ENCODE peak calls at places on chromosomes 7 and 10, in four cellular contexts. One of them, this sample, is unnamed.

GRCh38 chr10:133161486-133162051 is 1.6 kb downstream of the KNDC1 start:
- DNase-seq in GM12878: no peak
- DNase-seq in K562: no peak
- DNase-seq in HepG2: no peak
- DNase-seq in this sample: no peak

GRCh38 chr7:95342642-95343252 is 18.4 kb upstream of the PON1 start:
- DNase-seq in GM12878: no peak
- DNase-seq in K562: no peak
- DNase-seq in HepG2: peak
- DNase-seq in this sample: no peak

GRCh38 chr7:123580406-123581161 is 21.0 kb upstream of the ASB15 start:
- DNase-seq in GM12878: no peak
- DNase-seq in K562: no peak
- DNase-seq in HepG2: peak
- DNase-seq in this sample: peak

GRCh38 chr10:43683451-43684197 is 34.9 kb upstream of the ZNF32 start:
- DNase-seq in GM12878: no peak
- DNase-seq in K562: peak
- DNase-seq in HepG2: peak
- DNase-seq in this sample: peak

GRCh38 chr7:93426297-93426696 is 148.2 kb downstream of the CALCR start:
- DNase-seq in GM12878: no peak
- DNase-seq in K562: no peak
- DNase-seq in HepG2: no peak
- DNase-seq in this sample: no peak

GRCh38 chr10:124010563-124011131 is 82.8 kb downstream of the CHST15 start:
- DNase-seq in GM12878: no peak
- DNase-seq in K562: peak
- DNase-seq in HepG2: no peak
- DNase-seq in this sample: no peak

GRCh38 chr7:158302274-158303070 is 285.2 kb downstream of the PTPRN2 start:
- DNase-seq in GM12878: no peak
- DNase-seq in K562: no peak
- DNase-seq in HepG2: no peak
- DNase-seq in this sample: no peak

GRCh38 chr7:75038508-75038907 is 35.1 kb downstream of the RCC1L start:
- DNase-seq in GM12878: no peak
- DNase-seq in K562: no peak
- DNase-seq in HepG2: no peak
- DNase-seq in this sample: no peak

GRCh38 chr7:54860003-54860775 is 101.2 kb upstream of the SEC61G start:
- DNase-seq in GM12878: no peak
- DNase-seq in K562: no peak
- DNase-seq in HepG2: no peak
- DNase-seq in this sample: no peak

GRCh38 chr7:77537595-77538185 is 595 bp downstream of the PTPN12 start:
- DNase-seq in GM12878: no peak
- DNase-seq in K562: peak
- DNase-seq in HepG2: peak
- DNase-seq in this sample: peak

GRCh38 chr10:70120417-70120816 is 12.2 kb downstream of the AIFM2 start:
- DNase-seq in GM12878: no peak
- DNase-seq in K562: no peak
- DNase-seq in HepG2: no peak
- DNase-seq in this sample: no peak

DNA sequence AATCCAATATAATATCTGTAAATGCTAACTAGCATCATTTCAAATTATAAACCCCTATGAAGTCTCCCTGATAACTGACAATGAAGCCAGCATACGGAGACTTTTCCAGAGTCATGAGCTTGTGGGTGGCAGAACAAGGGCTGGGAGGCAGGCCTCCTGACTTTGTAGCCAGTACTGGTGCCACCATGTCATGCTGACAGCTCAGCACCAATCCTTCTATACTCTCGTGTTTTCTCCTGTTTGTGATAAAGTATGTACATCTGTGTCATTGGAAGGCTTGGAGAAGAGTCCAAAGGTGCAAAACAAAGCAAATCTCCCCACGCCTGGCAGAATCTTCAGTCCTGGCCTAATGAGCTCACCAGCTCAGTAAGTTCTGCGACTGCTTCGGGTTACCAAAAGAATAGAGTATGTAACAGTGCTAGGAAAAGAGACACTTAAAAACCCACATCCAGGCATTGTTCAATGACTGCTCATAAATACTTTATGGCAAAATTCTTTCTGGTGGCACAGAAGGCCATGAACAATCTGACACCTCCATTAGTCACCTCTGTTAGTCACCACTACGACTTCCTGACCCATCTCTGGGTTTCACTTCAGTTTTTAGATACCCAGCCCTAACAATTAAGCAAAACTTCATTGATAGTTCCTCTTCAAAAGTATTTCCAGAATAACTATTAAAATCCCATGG is 24.5 kb downstream of the STEAP1 start:
- DNase-seq in GM12878: peak
- DNase-seq in K562: no peak
- DNase-seq in HepG2: peak
- DNase-seq in this sample: no peak
- TF ChIP-seq FOXK2 in GM12878: no peak
- TF ChIP-seq FOXK2 in K562: no peak
- TF ChIP-seq FOXK2 in HepG2: no peak
- TF ChIP-seq FOXK2 in this sample: no peak

DNA sequence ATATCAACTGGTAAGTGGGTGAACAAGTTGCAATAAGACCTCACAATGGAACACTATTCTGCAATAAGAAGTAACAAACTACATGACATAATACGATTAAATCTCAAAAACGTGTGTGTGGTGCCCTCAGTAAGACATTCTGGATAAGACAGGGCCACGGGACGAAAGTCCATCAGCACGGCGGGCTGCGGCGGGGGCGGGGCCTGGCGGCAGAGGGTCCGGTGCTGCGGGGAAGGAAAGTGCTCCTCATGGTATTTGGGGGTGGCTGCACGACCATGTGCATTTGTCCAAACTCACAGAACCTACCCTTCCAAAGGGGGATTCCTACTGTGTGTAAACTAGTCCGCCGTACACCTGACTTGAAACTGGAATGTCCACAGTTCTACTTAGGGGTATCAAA is 341.8 kb downstream of the TCERG1L start:
- DNase-seq in GM12878: no peak
- DNase-seq in K562: no peak
- DNase-seq in HepG2: no peak
- DNase-seq in this sample: no peak
- TF ChIP-seq FOXK2 in GM12878: no peak
- TF ChIP-seq FOXK2 in K562: no peak
- TF ChIP-seq FOXK2 in HepG2: no peak
- TF ChIP-seq FOXK2 in this sample: no peak

GRCh38 chr10:18880530-18880929 is 168.1 kb upstream of the MALRD1 start:
- DNase-seq in GM12878: no peak
- DNase-seq in K562: no peak
- DNase-seq in HepG2: no peak
- DNase-seq in this sample: no peak

GRCh38 chr10:18886102-18886501 is 162.5 kb upstream of the MALRD1 start:
- DNase-seq in GM12878: no peak
- DNase-seq in K562: no peak
- DNase-seq in HepG2: no peak
- DNase-seq in this sample: peak
- TF ChIP-seq FOXK2 in GM12878: no peak
- TF ChIP-seq FOXK2 in K562: no peak
- TF ChIP-seq FOXK2 in HepG2: no peak
- TF ChIP-seq FOXK2 in this sample: no peak

DNA sequence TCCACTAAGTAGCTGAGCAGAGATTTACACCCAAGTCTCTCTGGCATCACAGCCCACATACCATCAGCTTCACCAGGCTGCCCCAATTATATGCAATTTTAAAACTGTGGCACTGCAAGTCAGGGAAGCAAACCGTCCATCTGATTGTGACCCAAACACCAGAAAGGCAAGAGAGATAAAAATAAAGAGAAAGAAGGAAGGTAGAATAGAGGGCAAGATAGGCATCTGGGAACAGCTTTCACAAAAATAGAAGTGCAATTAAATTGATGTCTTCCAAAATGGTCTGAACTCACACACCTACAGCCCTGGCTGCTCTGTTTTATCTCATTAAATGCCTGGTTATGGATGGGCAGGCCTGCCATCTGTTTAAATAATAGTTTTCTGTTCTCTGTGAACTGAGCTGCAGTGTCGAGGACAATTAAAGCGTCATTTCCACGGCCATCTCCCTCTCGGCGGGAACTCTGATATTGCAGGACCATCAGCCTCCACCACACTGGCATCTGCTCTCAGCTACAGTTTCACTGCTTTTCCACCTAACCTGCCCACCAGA is 509.1 kb downstream of the INHBA start:
- DNase-seq in GM12878: no peak
- DNase-seq in K562: no peak
- DNase-seq in HepG2: no peak
- DNase-seq in this sample: no peak
- TF ChIP-seq FOXK2 in GM12878: no peak
- TF ChIP-seq FOXK2 in K562: no peak
- TF ChIP-seq FOXK2 in HepG2: no peak
- TF ChIP-seq FOXK2 in this sample: no peak

GRCh38 chr7:41900034-41900433 is 197.1 kb upstream of the INHBA start:
- DNase-seq in GM12878: no peak
- DNase-seq in K562: no peak
- DNase-seq in HepG2: no peak
- DNase-seq in this sample: no peak

DNA sequence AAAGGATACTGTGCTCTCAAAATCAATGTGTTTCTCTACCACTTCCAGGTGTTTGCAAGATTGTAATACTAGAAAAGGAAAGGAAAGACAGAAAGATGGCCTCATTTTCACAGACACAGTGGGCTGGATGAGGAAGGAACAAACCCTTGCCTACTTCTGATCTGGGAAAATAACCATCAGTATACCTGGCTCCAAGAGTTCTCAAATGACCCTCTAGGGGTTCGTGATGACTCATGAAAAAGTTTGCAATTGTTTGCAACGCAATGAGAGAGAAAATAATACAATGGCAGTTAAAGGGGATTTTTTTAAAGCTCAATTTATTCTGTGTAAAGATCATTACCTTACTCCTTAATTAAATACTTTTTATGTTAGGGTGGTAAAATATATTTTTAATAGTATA is 197.6 kb upstream of the INHBA start:
- DNase-seq in GM12878: no peak
- DNase-seq in K562: no peak
- DNase-seq in HepG2: no peak
- DNase-seq in this sample: no peak
- TF ChIP-seq FOXK2 in GM12878: no peak
- TF ChIP-seq FOXK2 in K562: no peak
- TF ChIP-seq FOXK2 in HepG2: no peak
- TF ChIP-seq FOXK2 in this sample: no peak

DNA sequence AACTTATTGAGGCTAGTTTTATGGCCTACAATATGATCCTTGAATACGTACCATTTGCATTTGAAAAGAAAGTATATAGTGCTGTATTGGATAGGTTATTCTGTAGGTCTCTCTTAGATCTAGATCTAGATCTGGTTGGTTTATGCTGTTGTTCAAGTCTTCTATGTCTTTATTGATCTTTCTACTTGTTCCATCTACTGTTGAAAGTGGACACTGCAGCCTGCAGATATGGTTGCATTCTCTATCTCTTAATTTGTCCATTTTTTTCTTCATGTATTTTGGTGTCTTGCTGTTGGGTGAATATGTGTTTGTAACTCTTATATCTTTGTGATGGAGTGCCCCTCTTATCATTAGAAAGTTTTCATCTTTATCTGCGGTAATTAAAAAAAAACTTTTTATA is 139.4 kb upstream of the PCDH15 start:
- DNase-seq in GM12878: no peak
- DNase-seq in K562: no peak
- DNase-seq in HepG2: no peak
- DNase-seq in this sample: no peak
- TF ChIP-seq FOXK2 in GM12878: no peak
- TF ChIP-seq FOXK2 in K562: no peak
- TF ChIP-seq FOXK2 in HepG2: no peak
- TF ChIP-seq FOXK2 in this sample: no peak

GRCh38 chr7:27164381-27165088 is 802 bp downstream of the HOXA9 start:
- DNase-seq in GM12878: no peak
- DNase-seq in K562: no peak
- DNase-seq in HepG2: no peak
- DNase-seq in this sample: no peak

GRCh38 chr7:27165089-27165654 is at the start of gene HOXA9:
- DNase-seq in GM12878: no peak
- DNase-seq in K562: no peak
- DNase-seq in HepG2: no peak
- DNase-seq in this sample: no peak

GRCh38 chr7:27162548-27162848 is 2.8 kb downstream of the HOXA9 start:
- DNase-seq in GM12878: no peak
- DNase-seq in K562: no peak
- DNase-seq in HepG2: no peak
- DNase-seq in this sample: no peak

GRCh38 chr7:27162930-27163775 is 2.2 kb downstream of the HOXA9 start:
- DNase-seq in GM12878: no peak
- DNase-seq in K562: no peak
- DNase-seq in HepG2: no peak
- DNase-seq in this sample: no peak

DNA sequence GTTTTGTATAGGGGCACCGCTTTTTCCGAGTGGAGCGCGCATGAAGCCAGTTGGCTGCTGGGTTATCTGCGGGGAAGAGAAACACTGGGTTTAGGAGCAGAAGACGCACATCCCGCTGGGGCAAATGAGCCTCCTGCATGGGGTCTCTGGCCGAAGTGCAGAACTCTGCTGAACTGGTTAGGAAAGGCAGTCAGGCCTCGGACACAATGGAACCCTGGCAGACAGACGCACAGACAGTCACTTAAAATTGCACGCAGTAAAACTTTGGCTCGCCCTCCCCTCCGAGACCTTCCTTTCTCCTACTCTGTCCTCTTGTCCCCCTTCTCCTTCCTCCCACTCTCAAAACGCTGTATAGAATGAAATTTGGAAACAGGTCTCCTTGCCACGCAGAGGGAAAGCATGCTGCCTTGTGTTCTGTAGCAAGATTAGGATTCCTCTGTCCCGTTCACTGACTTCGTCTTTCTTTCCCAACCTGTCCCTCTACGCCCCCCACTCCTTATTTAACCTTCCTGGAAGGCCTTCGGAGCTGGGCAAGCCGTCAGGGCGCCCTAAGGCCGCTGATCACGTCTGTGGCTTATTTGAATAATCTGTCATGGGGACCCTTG is 1.5 kb downstream of the HOXA9 start:
- DNase-seq in GM12878: no peak
- DNase-seq in K562: no peak
- DNase-seq in HepG2: no peak
- DNase-seq in this sample: no peak
- TF ChIP-seq FOXK2 in GM12878: no peak
- TF ChIP-seq FOXK2 in K562: no peak
- TF ChIP-seq FOXK2 in HepG2: no peak
- TF ChIP-seq FOXK2 in this sample: no peak

DNA sequence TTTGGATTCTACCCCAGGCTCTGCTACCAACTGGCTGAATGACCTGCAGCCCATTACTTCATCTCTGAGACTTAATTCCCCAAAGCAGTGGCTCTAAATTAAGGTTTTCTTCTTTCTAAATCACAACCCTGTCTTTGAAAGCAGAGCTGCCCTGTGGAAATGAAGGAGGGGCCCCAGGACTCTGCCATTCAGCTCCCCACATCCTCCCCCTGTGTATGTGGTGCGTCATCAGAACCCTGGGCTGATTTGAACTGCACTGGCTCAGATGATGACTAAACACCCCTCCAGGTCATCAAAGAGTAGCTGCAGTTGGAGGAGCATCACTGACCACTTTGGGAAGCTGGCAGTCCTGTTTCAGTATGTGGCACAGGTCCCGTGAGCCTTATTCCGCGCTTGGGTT is 46.6 kb downstream of the BPGM start:
- DNase-seq in GM12878: no peak
- DNase-seq in K562: no peak
- DNase-seq in HepG2: no peak
- DNase-seq in this sample: no peak
- TF ChIP-seq FOXK2 in GM12878: no peak
- TF ChIP-seq FOXK2 in K562: no peak
- TF ChIP-seq FOXK2 in HepG2: no peak
- TF ChIP-seq FOXK2 in this sample: no peak

GRCh38 chr7:2309889-2310331 is 4.3 kb downstream of the SNX8 start:
- DNase-seq in GM12878: no peak
- DNase-seq in K562: no peak
- DNase-seq in HepG2: peak
- DNase-seq in this sample: no peak
- TF ChIP-seq FOXK2 in GM12878: no peak
- TF ChIP-seq FOXK2 in K562: no peak
- TF ChIP-seq FOXK2 in HepG2: no peak
- TF ChIP-seq FOXK2 in this sample: no peak

This sample was measured in HEK293T.